ENCODE peak calls at places on chromosomes 4 and X, in five cellular contexts. One of them, this sample, is unnamed.

GRCh38 chr4:32199639-32200038 is 1479.5 kb downstream of the PCDH7 start:
- DNase-seq in psoas muscle: no peak
- DNase-seq in T-cell: no peak
- DNase-seq in non-pigmented ciliary epithelial cell: no peak
- DNase-seq in activated gamma-delta T cell treated with Interleukin-2 at 50 U/mL for 16 hours: no peak
- DNase-seq in this sample: no peak

GRCh38 chr4:4200624-4201023 is 26.1 kb downstream of the OTOP1 start:
- DNase-seq in psoas muscle: no peak
- DNase-seq in T-cell: no peak
- DNase-seq in non-pigmented ciliary epithelial cell: no peak
- DNase-seq in activated gamma-delta T cell treated with Interleukin-2 at 50 U/mL for 16 hours: no peak
- DNase-seq in this sample: no peak

GRCh38 chrX:14051416-14051815 is 21.7 kb upstream of the GEMIN8 start:
- DNase-seq in psoas muscle: no peak
- DNase-seq in T-cell: no peak
- DNase-seq in non-pigmented ciliary epithelial cell: no peak
- DNase-seq in activated gamma-delta T cell treated with Interleukin-2 at 50 U/mL for 16 hours: no peak
- DNase-seq in this sample: no peak

GRCh38 chrX:153635388-153635787 is 11.6 kb upstream of the DUSP9 start:
- DNase-seq in psoas muscle: no peak
- DNase-seq in T-cell: no peak
- DNase-seq in non-pigmented ciliary epithelial cell: no peak
- DNase-seq in activated gamma-delta T cell treated with Interleukin-2 at 50 U/mL for 16 hours: no peak
- DNase-seq in this sample: no peak

GRCh38 chr4:79225360-79225759 is 100.5 kb downstream of the NAA11 start:
- DNase-seq in psoas muscle: no peak
- DNase-seq in T-cell: no peak
- DNase-seq in non-pigmented ciliary epithelial cell: no peak
- DNase-seq in activated gamma-delta T cell treated with Interleukin-2 at 50 U/mL for 16 hours: no peak
- DNase-seq in this sample: no peak

GRCh38 chrX:154748712-154749339 is 2.1 kb downstream of the GAB3 start:
- DNase-seq in psoas muscle: no peak
- DNase-seq in T-cell: peak
- DNase-seq in non-pigmented ciliary epithelial cell: no peak
- DNase-seq in activated gamma-delta T cell treated with Interleukin-2 at 50 U/mL for 16 hours: peak
- DNase-seq in this sample: no peak

GRCh38 chr4:88014506-88014905 is 7.1 kb downstream of the PKD2 start:
- DNase-seq in psoas muscle: no peak
- DNase-seq in T-cell: no peak
- DNase-seq in non-pigmented ciliary epithelial cell: no peak
- DNase-seq in activated gamma-delta T cell treated with Interleukin-2 at 50 U/mL for 16 hours: no peak
- DNase-seq in this sample: no peak

GRCh38 chr4:78059524-78059889 is 2.4 kb downstream of the FRAS1 start:
- DNase-seq in psoas muscle: peak
- DNase-seq in T-cell: no peak
- DNase-seq in non-pigmented ciliary epithelial cell: peak
- DNase-seq in activated gamma-delta T cell treated with Interleukin-2 at 50 U/mL for 16 hours: no peak
- DNase-seq in this sample: no peak

GRCh38 chr4:55857586-55857985 is 4.1 kb downstream of the EXOC1 start:
- DNase-seq in psoas muscle: no peak
- DNase-seq in T-cell: no peak
- DNase-seq in non-pigmented ciliary epithelial cell: no peak
- DNase-seq in activated gamma-delta T cell treated with Interleukin-2 at 50 U/mL for 16 hours: no peak
- DNase-seq in this sample: no peak

GRCh38 chrX:114774691-114775090 is 190.8 kb downstream of the HTR2C start:
- DNase-seq in psoas muscle: no peak
- DNase-seq in T-cell: no peak
- DNase-seq in non-pigmented ciliary epithelial cell: no peak
- DNase-seq in activated gamma-delta T cell treated with Interleukin-2 at 50 U/mL for 16 hours: no peak
- DNase-seq in this sample: no peak

GRCh38 chr4:125444166-125444565 is 129.4 kb downstream of the FAT4 start:
- DNase-seq in psoas muscle: no peak
- DNase-seq in T-cell: no peak
- DNase-seq in non-pigmented ciliary epithelial cell: no peak
- DNase-seq in activated gamma-delta T cell treated with Interleukin-2 at 50 U/mL for 16 hours: no peak
- DNase-seq in this sample: no peak

GRCh38 chr4:129342820-129343219 is 246.9 kb downstream of the C4orf33 start:
- DNase-seq in psoas muscle: no peak
- DNase-seq in T-cell: no peak
- DNase-seq in non-pigmented ciliary epithelial cell: no peak
- DNase-seq in activated gamma-delta T cell treated with Interleukin-2 at 50 U/mL for 16 hours: no peak
- DNase-seq in this sample: no peak

GRCh38 chr4:117949621-117950020 is 84.7 kb upstream of the NDST3 start:
- DNase-seq in psoas muscle: no peak
- DNase-seq in T-cell: no peak
- DNase-seq in non-pigmented ciliary epithelial cell: no peak
- DNase-seq in activated gamma-delta T cell treated with Interleukin-2 at 50 U/mL for 16 hours: no peak
- DNase-seq in this sample: no peak

GRCh38 chr4:150283689-150284088 is 205.4 kb downstream of the DCLK2 start:
- DNase-seq in psoas muscle: no peak
- DNase-seq in T-cell: no peak
- DNase-seq in non-pigmented ciliary epithelial cell: peak
- DNase-seq in activated gamma-delta T cell treated with Interleukin-2 at 50 U/mL for 16 hours: no peak
- DNase-seq in this sample: peak

This sample was measured in AG04450.